ENCODE peak calls at places on chromosomes 11 and 22, in six cellular contexts. O is Calu3, L is cardiac fibroblast, A is IMR-90, E is right lobe of liver, N is cardiac muscle cell. Z is an unnamed sample.

GRCh38 chr11:59857444-59858434 is 8.5 kb downstream of the TCN1 start:
- DNase-seq in O (no peak), L (peak; percentile 45), A (no peak), E (no peak), N (no peak), Z (no peak)

GRCh38 chr11:46553746-46554204 is 40.0 kb downstream of the AMBRA1 start:
- DNase-seq in O (peak; percentile 49), L (no peak), A (no peak), E (no peak), N (no peak), Z (no peak)

GRCh38 chr11:7638710-7639642 is 34.3 kb downstream of the CYB5R2 start:
- DNase-seq in O (no peak), L (no peak), A (no peak), E (no peak), N (no peak), Z (no peak)

GRCh38 chr22:20031732-20032406 is 11.0 kb downstream of the TANGO2 start:
- DNase-seq in O (no peak), L (no peak), A (no peak), E (no peak), N (no peak), Z (no peak)

GRCh38 chr11:10798330-10798980 is 10.3 kb downstream of the EIF4G2 start:
- DNase-seq in O (no peak), L (no peak), A (no peak), E (no peak), N (no peak), Z (no peak)

GRCh38 chr11:65870706-65871681 is 1.6 kb downstream of the EFEMP2 start:
- DNase-seq in O (no peak), L (no peak), A (no peak), E (no peak), N (no peak), Z (no peak)

GRCh38 chr11:45275823-45276222 is 10.3 kb downstream of the SYT13 start:
- DNase-seq in O (no peak), L (peak; percentile 71), A (no peak), E (no peak), N (no peak), Z (peak; percentile 10)

GRCh38 chr11:116471608-116472007 is 301.2 kb downstream of the BUD13 start:
- DNase-seq in O (peak; percentile 31), L (peak; percentile 7), A (peak; percentile 3), E (no peak), N (no peak), Z (peak; percentile 10)

GRCh38 chr11:69008774-69009440 is 4.1 kb downstream of the MRGPRF start:
- DNase-seq in O (peak; percentile 80), L (peak; percentile 97), A (peak; percentile 99), E (peak; percentile 78), N (no peak), Z (peak; percentile 89)

GRCh38 chr11:79393362-79394043 is 47.3 kb downstream of the TENM4 start:
- DNase-seq in O (no peak), L (no peak), A (no peak), E (no peak), N (no peak), Z (no peak)

GRCh38 chr11:73950869-73951710 is at the start of gene DNAJB13:
- DNase-seq in O (peak; percentile 65), L (peak; percentile 61), A (peak; percentile 60), E (no peak), N (peak; percentile 74), Z (no peak)

GRCh38 chr11:91804057-91804456 is 420.6 kb upstream of the FAT3 start:
- DNase-seq in O (no peak), L (no peak), A (no peak), E (no peak), N (no peak), Z (no peak)

GRCh38 chr11:84628871-84629625 is 998.1 kb downstream of the DLG2 start:
- DNase-seq in O (no peak), L (no peak), A (no peak), E (no peak), N (peak; percentile 42), Z (no peak)

GRCh38 chr22:42685941-42686666 is 34.6 kb downstream of the A4GALT start:
- DNase-seq in O (peak; percentile 30), L (no peak), A (no peak), E (no peak), N (peak; percentile 60), Z (no peak)

GRCh38 chr11:15826826-15827225 is 529.5 kb downstream of the SOX6 start:
- DNase-seq in O (peak; percentile 74), L (peak; percentile 33), A (no peak), E (no peak), N (peak; percentile 80), Z (no peak)

GRCh38 chr22:32164084-32164894 is 5.2 kb upstream of the C22orf42 start:
- DNase-seq in O (no peak), L (no peak), A (no peak), E (no peak), N (no peak), Z (no peak)

GRCh38 chr11:93248602-93249001 is 50.8 kb upstream of the SLC36A4 start:
- DNase-seq in O (no peak), L (peak; percentile 13), A (peak; percentile 26), E (no peak), N (no peak), Z (no peak)

GRCh38 chr11:24386551-24387404 is 110.1 kb upstream of the LUZP2 start:
- DNase-seq in O (peak; percentile 7), L (peak; percentile 52), A (peak; percentile 68), E (no peak), N (peak; percentile 56), Z (no peak)

GRCh38 chr22:17921871-17922821 is 102.2 kb downstream of the MICAL3 start:
- DNase-seq in O (no peak), L (no peak), A (no peak), E (peak; percentile 80), N (peak; percentile 89), Z (no peak)

GRCh38 chr11:134893810-134894685 is 482.0 kb upstream of the B3GAT1 start:
- DNase-seq in O (no peak), L (no peak), A (no peak), E (no peak), N (no peak), Z (no peak)

GRCh38 chr11:86460461-86461404 is 86.0 kb downstream of the CCDC81 start:
- DNase-seq in O (no peak), L (peak; percentile 52), A (peak; percentile 71), E (no peak), N (no peak), Z (no peak)

GRCh38 chr11:60264644-60265043 is 15.8 kb upstream of the MS4A4A start:
- DNase-seq in O (no peak), L (no peak), A (no peak), E (no peak), N (no peak), Z (no peak)

DNA sequence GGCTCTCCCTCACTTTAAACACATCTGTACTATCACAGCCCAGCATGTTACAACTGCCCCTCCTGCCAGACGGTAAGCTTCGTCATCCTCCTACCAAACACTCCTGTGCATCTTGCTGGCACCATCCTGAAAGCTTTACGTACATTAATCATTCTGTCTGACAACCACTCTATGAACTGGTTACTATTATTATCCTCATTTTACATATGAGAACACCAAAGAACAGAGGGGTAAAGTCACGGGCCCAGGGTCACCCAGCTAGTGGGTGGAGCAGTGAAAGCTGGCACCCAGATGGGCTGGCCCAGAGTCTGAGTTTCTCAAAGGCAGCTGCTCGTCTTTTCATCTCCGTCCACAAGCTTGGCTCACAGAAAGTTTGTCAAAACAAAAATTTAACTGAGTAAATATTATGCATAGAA is 9.6 kb downstream of the PLA2G6 start:
- DNase-seq in O (no peak), L (peak; percentile 68), A (peak; percentile 51), E (peak; percentile 44), N (no peak), Z (no peak)
- TF ChIP-seq CTCF in O (no peak), L (no peak), A (no peak), E (no peak), N (no peak), Z (no peak)

GRCh38 chr22:31104869-31105268 is 2.5 kb downstream of the SELENOM start:
- DNase-seq in O (no peak), L (peak; percentile 14), A (no peak), E (peak; percentile 47), N (no peak), Z (no peak)
- TF ChIP-seq CTCF in O (no peak), L (no peak), A (peak; percentile 17), E (peak; percentile 19), N (peak; percentile 32), Z (peak; percentile 52)

GRCh38 chr11:113584371-113584770 is 109.2 kb upstream of the DRD2 start:
- DNase-seq in O (no peak), L (no peak), A (no peak), E (no peak), N (no peak), Z (no peak)

GRCh38 chr11:113578715-113579250 is 103.6 kb upstream of the DRD2 start:
- DNase-seq in O (no peak), L (no peak), A (no peak), E (no peak), N (no peak), Z (no peak)

GRCh38 chr11:113579292-113579940 is 104.2 kb upstream of the DRD2 start:
- DNase-seq in O (no peak), L (no peak), A (no peak), E (no peak), N (no peak), Z (no peak)

GRCh38 chr11:113578164-113578455 is 102.9 kb upstream of the DRD2 start:
- DNase-seq in O (no peak), L (no peak), A (no peak), E (no peak), N (no peak), Z (no peak)

GRCh38 chr11:113581713-113582112 is 106.5 kb upstream of the DRD2 start:
- DNase-seq in O (no peak), L (no peak), A (no peak), E (no peak), N (no peak), Z (no peak)
- TF ChIP-seq CTCF in O (no peak), L (no peak), A (no peak), E (no peak), N (no peak), Z (no peak)

GRCh38 chr11:130315354-130315970 is 745 bp upstream of the ZBTB44 start:
- DNase-seq in O (peak; percentile 61), L (no peak), A (no peak), E (peak; percentile 50), N (no peak), Z (no peak)
- TF ChIP-seq CTCF in O (no peak), L (no peak), A (no peak), E (no peak), N (no peak), Z (no peak)

GRCh38 chr11:17574799-17575144 is 27.7 kb downstream of the OTOG start:
- DNase-seq in O (no peak), L (no peak), A (no peak), E (peak; percentile 26), N (no peak), Z (no peak)
- TF ChIP-seq CTCF in O (no peak), L (no peak), A (no peak), E (no peak), N (no peak), Z (no peak)

GRCh38 chr11:111476961-111477360 is 35.2 kb downstream of the BTG4 start:
- DNase-seq in O (no peak), L (no peak), A (no peak), E (no peak), N (no peak), Z (no peak)

GRCh38 chr11:111476366-111476765 is 35.8 kb downstream of the BTG4 start:
- DNase-seq in O (no peak), L (no peak), A (peak; percentile 16), E (no peak), N (no peak), Z (no peak)

GRCh38 chr11:111477898-111478297 is 34.3 kb downstream of the BTG4 start:
- DNase-seq in O (no peak), L (no peak), A (no peak), E (no peak), N (no peak), Z (no peak)

GRCh38 chr11:111483431-111483830 is 28.8 kb downstream of the BTG4 start:
- DNase-seq in O (no peak), L (no peak), A (no peak), E (no peak), N (no peak), Z (no peak)

GRCh38 chr11:111479666-111480065 is 32.5 kb downstream of the BTG4 start:
- DNase-seq in O (no peak), L (no peak), A (no peak), E (no peak), N (no peak), Z (no peak)
- TF ChIP-seq CTCF in O (no peak), L (no peak), A (no peak), E (no peak), N (no peak), Z (no peak)

Z was measured in AG09309.